ENCODE peak calls at places on chromosomes 7 and 10, in ten cellular contexts. Y, S, M, X, E, O, V, L, T and R are unnamed samples. For H3K9me3 and H3K4me1, the result is how much of the 10 kb centered on the place peaks cover.

GRCh38 chr7:123604739-123605138 is 3.1 kb downstream of the ASB15 start:
- DNase-seq in L (no peak), O (no peak), M (no peak), S (no peak), V (no peak), X (no peak), E (no peak), T (no peak), Y (no peak), R (no peak)

GRCh38 chr7:47233996-47234395 is 347.9 kb downstream of the TNS3 start:
- DNase-seq in L (no peak), E (no peak), X (no peak), M (no peak), V (no peak), T (no peak), Y (no peak), O (no peak), S (no peak), R (no peak)

GRCh38 chr10:107425844-107426553 is 261.5 kb upstream of the SORCS1 start:
- DNase-seq in X (no peak), O (no peak), M (no peak), V (no peak), L (no peak), T (no peak), E (no peak), S (no peak), Y (no peak), R (no peak)

GRCh38 chr7:36115448-36116321 is 37.4 kb upstream of the EEPD1 start:
- DNase-seq in E (peak), L (peak), M (peak), V (no peak), Y (peak), X (peak), O (peak), S (no peak), T (peak), R (no peak)

GRCh38 chr10:127462643-127463295 is 86.3 kb upstream of the NPS start:
- DNase-seq in T (no peak), O (no peak), L (no peak), S (no peak), X (no peak), M (no peak), E (no peak), V (no peak), Y (no peak), R (no peak)

GRCh38 chr10:93236378-93237040 is 162.8 kb downstream of the CYP26A1 start:
- DNase-seq in O (no peak), V (no peak), X (no peak), E (no peak), T (no peak), M (no peak), Y (no peak), L (no peak), S (no peak), R (no peak)

GRCh38 chr10:16751244-16751643 is 66.0 kb downstream of the RSU1 start:
- DNase-seq in E (no peak), M (peak), X (no peak), S (no peak), L (no peak), T (no peak), O (no peak), V (no peak), Y (no peak), R (no peak)

GRCh38 chr10:62806246-62806645 is 1.7 kb downstream of the ADO start:
- DNase-seq in E (no peak), X (peak), V (no peak), L (no peak), O (no peak), Y (no peak), S (no peak), M (no peak), T (no peak), R (no peak)

GRCh38 chr7:105932835-105933477 is 30.1 kb upstream of the CDHR3 start:
- DNase-seq in O (no peak), V (no peak), Y (no peak), E (peak), X (peak), S (no peak), L (peak), T (peak), M (no peak), R (no peak)

GRCh38 chr7:6654842-6655610 is 17.9 kb downstream of the ZNF316 start:
- DNase-seq in M (no peak), L (no peak), T (peak), Y (no peak), V (no peak), E (no peak), O (no peak), S (no peak), X (no peak), R (no peak)
- H3K9me3 ChIP-seq in M (half or more), L (under half), T (under half), Y (under half), V (under half), E (under half), O (under half), S (under half), X (under half), R (under half)

GRCh38 chr7:1669486-1669951 is 558 bp upstream of the ELFN1 start:
- DNase-seq in Y (no peak), T (no peak), L (peak), O (peak), M (peak), V (no peak), E (peak), X (no peak), S (peak), R (no peak)
- H3K4me3 ChIP-seq in Y (peak), T (no peak), L (peak), O (no peak), M (peak), V (no peak), E (no peak), X (peak), S (peak), R (no peak)

GRCh38 chr10:110416776-110417732 is 80.7 kb upstream of the DUSP5 start:
- DNase-seq in S (no peak), M (peak), Y (no peak), L (no peak), X (peak), O (no peak), T (peak), V (no peak), E (no peak), R (no peak)
- H3K4me1 ChIP-seq in S (under half), M (half or more), Y (under half), L (under half), X (under half), O (under half), T (under half), V (under half), E (under half), R (under half)

DNA sequence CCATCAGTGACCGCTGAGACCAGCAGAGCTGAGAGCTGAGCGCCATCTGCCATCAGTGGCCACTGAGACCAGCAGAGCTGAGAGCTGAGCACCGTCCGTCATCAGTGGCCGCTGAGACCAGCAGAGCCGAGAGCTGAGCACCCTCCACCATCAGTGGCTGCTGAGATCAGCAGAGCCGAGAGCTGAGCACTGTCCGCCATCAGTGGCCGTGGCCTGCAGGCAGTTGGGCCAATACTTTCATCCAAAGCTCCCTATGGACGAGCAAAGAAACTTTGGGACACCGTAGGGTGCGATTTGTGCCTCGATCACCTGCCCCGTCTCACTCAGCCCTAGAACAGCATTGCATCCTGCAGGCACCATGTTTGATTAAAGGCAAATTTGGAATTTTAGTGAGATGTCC is 265.8 kb downstream of the DNAJB6 start:
- DNase-seq in V (no peak), S (peak), M (no peak), L (no peak), E (no peak), X (no peak), O (no peak), T (no peak), Y (no peak), R (no peak)
- H3K9me3 ChIP-seq in V (under half), S (under half), M (under half), L (under half), E (under half), X (under half), O (under half), T (under half), Y (under half), R (under half)

GRCh38 chr7:28708033-28708451 is 250.1 kb downstream of the TRIL start:
- DNase-seq in E (peak), S (no peak), L (peak), Y (no peak), O (no peak), T (no peak), M (no peak), V (no peak), X (peak), R (no peak)
- H3K4me3 ChIP-seq in E (peak), S (no peak), L (no peak), Y (no peak), O (no peak), T (no peak), M (no peak), V (no peak), X (peak), R (no peak)

GRCh38 chr10:132408823-132409666 is 12.0 kb downstream of the PWWP2B start:
- DNase-seq in M (no peak), O (no peak), X (no peak), Y (no peak), S (no peak), L (no peak), T (peak), V (no peak), E (no peak), R (no peak)
- H3K4me1 ChIP-seq in M (under half), O (under half), X (under half), Y (under half), S (half or more), L (under half), T (half or more), V (under half), E (half or more), R (under half)